ENCODE peak calls at places on chromosomes 7 and 10, in five cellular contexts. One of them, this sample, is unnamed.

GRCh38 chr7:24510781-24511180 is 62.5 kb upstream of the PALS2 start:
- DNase-seq in HepG2: no peak
- DNase-seq in A549: no peak
- DNase-seq in K562: no peak
- DNase-seq in GM12878: no peak
- DNase-seq in this sample: no peak

GRCh38 chr7:45923818-45924217 is 2.7 kb upstream of the IGFBP3 start:
- DNase-seq in HepG2: no peak
- DNase-seq in GM12878: no peak
- DNase-seq in K562: no peak
- DNase-seq in A549: no peak
- DNase-seq in this sample: no peak

GRCh38 chr7:151537818-151538561 is 18.3 kb upstream of the RHEB start:
- DNase-seq in A549: no peak
- DNase-seq in K562: no peak
- DNase-seq in HepG2: no peak
- DNase-seq in GM12878: no peak
- DNase-seq in this sample: no peak

GRCh38 chr10:73898730-73899400 is 12.1 kb upstream of the PLAU start:
- DNase-seq in A549: no peak
- DNase-seq in HepG2: no peak
- DNase-seq in GM12878: no peak
- DNase-seq in K562: no peak
- DNase-seq in this sample: no peak

GRCh38 chr7:29196191-29196590 is 1.6 kb downstream of the CHN2 start:
- DNase-seq in K562: no peak
- DNase-seq in GM12878: no peak
- DNase-seq in A549: no peak
- DNase-seq in HepG2: no peak
- DNase-seq in this sample: no peak

GRCh38 chr7:116809636-116810266 is 52.6 kb upstream of the CAPZA2 start:
- DNase-seq in HepG2: peak; percentile 92
- DNase-seq in K562: peak; percentile 41
- DNase-seq in GM12878: no peak
- DNase-seq in A549: no peak
- DNase-seq in this sample: peak; percentile 89

GRCh38 chr10:18861382-18861781 is 187.2 kb upstream of the MALRD1 start:
- DNase-seq in A549: no peak
- DNase-seq in HepG2: no peak
- DNase-seq in K562: no peak
- DNase-seq in GM12878: no peak
- DNase-seq in this sample: no peak

GRCh38 chr10:26839966-26840627 is 20.7 kb downstream of the ABI1 start:
- DNase-seq in K562: no peak
- DNase-seq in A549: no peak
- DNase-seq in GM12878: no peak
- DNase-seq in HepG2: no peak
- DNase-seq in this sample: peak; percentile 49

GRCh38 chr7:1569016-1569415 is 816 bp downstream of the PSMG3 start:
- DNase-seq in K562: peak; percentile 55
- DNase-seq in HepG2: no peak
- DNase-seq in A549: no peak
- DNase-seq in GM12878: no peak
- DNase-seq in this sample: no peak

GRCh38 chr10:45180507-45180906 is 134.9 kb downstream of the OR13A1 start:
- DNase-seq in HepG2: no peak
- DNase-seq in GM12878: no peak
- DNase-seq in A549: no peak
- DNase-seq in K562: no peak
- DNase-seq in this sample: no peak

GRCh38 chr10:77702166-77702565 is 64.6 kb upstream of the KCNMA1 start:
- DNase-seq in HepG2: no peak
- DNase-seq in GM12878: no peak
- DNase-seq in K562: no peak
- DNase-seq in A549: no peak
- DNase-seq in this sample: no peak

GRCh38 chr10:14084875-14085274 is 245.8 kb downstream of the FRMD4A start:
- DNase-seq in K562: no peak
- DNase-seq in A549: no peak
- DNase-seq in GM12878: no peak
- DNase-seq in HepG2: no peak
- DNase-seq in this sample: no peak

GRCh38 chr7:47887016-47887640 is 61.1 kb downstream of the PKD1L1 start:
- DNase-seq in A549: no peak
- DNase-seq in K562: no peak
- DNase-seq in GM12878: no peak
- DNase-seq in HepG2: no peak
- DNase-seq in this sample: no peak

GRCh38 chr7:107090452-107090851 is 45.9 kb downstream of the PRKAR2B start:
- DNase-seq in A549: no peak
- DNase-seq in K562: no peak
- DNase-seq in HepG2: no peak
- DNase-seq in GM12878: no peak
- DNase-seq in this sample: peak; percentile 64

GRCh38 chr7:46461334-46461777 is 540.3 kb upstream of the IGFBP3 start:
- DNase-seq in A549: no peak
- DNase-seq in GM12878: no peak
- DNase-seq in K562: no peak
- DNase-seq in HepG2: no peak
- DNase-seq in this sample: no peak

GRCh38 chr7:98278408-98278807 is 3.1 kb upstream of the BRI3 start:
- DNase-seq in K562: no peak
- DNase-seq in HepG2: peak; percentile 24
- DNase-seq in GM12878: no peak
- DNase-seq in A549: no peak
- DNase-seq in this sample: peak; percentile 28

GRCh38 chr10:6139470-6139869 is 50.6 kb downstream of the RBM17 start:
- DNase-seq in GM12878: no peak
- DNase-seq in A549: no peak
- DNase-seq in K562: no peak
- DNase-seq in HepG2: no peak
- DNase-seq in this sample: no peak

GRCh38 chr7:12788591-12788990 is 101.2 kb downstream of the ARL4A start:
- DNase-seq in GM12878: no peak
- DNase-seq in HepG2: no peak
- DNase-seq in A549: no peak
- DNase-seq in K562: no peak
- DNase-seq in this sample: no peak

GRCh38 chr10:119335671-119336353 is 128.4 kb downstream of the GRK5 start:
- DNase-seq in A549: no peak
- DNase-seq in GM12878: no peak
- DNase-seq in K562: no peak
- DNase-seq in HepG2: no peak
- DNase-seq in this sample: no peak

GRCh38 chr10:11232222-11232961 is 214.7 kb downstream of the CELF2 start:
- DNase-seq in A549: no peak
- DNase-seq in GM12878: no peak
- DNase-seq in HepG2: no peak
- DNase-seq in K562: no peak
- DNase-seq in this sample: no peak

GRCh38 chr7:139075031-139075652 is 34.4 kb downstream of the ZC3HAV1 start:
- DNase-seq in A549: peak; percentile 71
- DNase-seq in K562: peak; percentile 76
- DNase-seq in GM12878: peak; percentile 45
- DNase-seq in HepG2: peak; percentile 68
- DNase-seq in this sample: peak; percentile 93

GRCh38 chr10:17064435-17064834 is 65.2 kb downstream of the CUBN start:
- DNase-seq in K562: no peak
- DNase-seq in GM12878: no peak
- DNase-seq in A549: no peak
- DNase-seq in HepG2: no peak
- DNase-seq in this sample: peak; percentile 17

GRCh38 chr7:158372400-158373302 is 215.0 kb downstream of the PTPRN2 start:
- DNase-seq in HepG2: no peak
- DNase-seq in A549: no peak
- DNase-seq in GM12878: no peak
- DNase-seq in K562: no peak
- DNase-seq in this sample: no peak

GRCh38 chr7:137992738-137993394 is 9.0 kb downstream of the CREB3L2 start:
- DNase-seq in A549: no peak
- DNase-seq in GM12878: no peak
- DNase-seq in K562: peak; percentile 33
- DNase-seq in HepG2: peak; percentile 78
- DNase-seq in this sample: no peak

GRCh38 chr10:8499312-8499711 is 444.8 kb downstream of the GATA3 start:
- DNase-seq in K562: no peak
- DNase-seq in HepG2: no peak
- DNase-seq in A549: no peak
- DNase-seq in GM12878: no peak
- DNase-seq in this sample: no peak

GRCh38 chr7:99003419-99003818 is 125.1 kb downstream of the TRRAP start:
- DNase-seq in A549: no peak
- DNase-seq in K562: no peak
- DNase-seq in GM12878: no peak
- DNase-seq in HepG2: no peak
- DNase-seq in this sample: no peak

GRCh38 chr7:127154958-127155357 is 97.8 kb downstream of the GRM8 start:
- DNase-seq in GM12878: no peak
- DNase-seq in HepG2: no peak
- DNase-seq in K562: no peak
- DNase-seq in A549: no peak
- DNase-seq in this sample: no peak

GRCh38 chr7:127153315-127153714 is 99.4 kb downstream of the GRM8 start:
- DNase-seq in A549: no peak
- DNase-seq in HepG2: no peak
- DNase-seq in K562: no peak
- DNase-seq in GM12878: no peak
- DNase-seq in this sample: no peak

GRCh38 chr7:127154101-127154500 is 98.6 kb downstream of the GRM8 start:
- DNase-seq in GM12878: no peak
- DNase-seq in A549: no peak
- DNase-seq in K562: no peak
- DNase-seq in HepG2: no peak
- DNase-seq in this sample: peak; percentile 25

GRCh38 chr7:127158659-127159058 is 94.1 kb downstream of the GRM8 start:
- DNase-seq in HepG2: peak; percentile 1
- DNase-seq in GM12878: no peak
- DNase-seq in A549: no peak
- DNase-seq in K562: no peak
- DNase-seq in this sample: peak; percentile 67
- H3K4me2 ChIP-seq in HepG2: no peak overlapping the region
- H3K4me2 ChIP-seq in GM12878: no peak overlapping the region
- H3K4me2 ChIP-seq in A549: no peak overlapping the region
- H3K4me2 ChIP-seq in K562: no peak overlapping the region
- H3K4me2 ChIP-seq in this sample: no peak overlapping the region

GRCh38 chr7:94182721-94183120 is 178.6 kb upstream of the BET1 start:
- DNase-seq in A549: no peak
- DNase-seq in K562: no peak
- DNase-seq in HepG2: no peak
- DNase-seq in GM12878: no peak
- DNase-seq in this sample: no peak

GRCh38 chr7:94178247-94178646 is 174.1 kb upstream of the BET1 start:
- DNase-seq in HepG2: no peak
- DNase-seq in A549: no peak
- DNase-seq in K562: no peak
- DNase-seq in GM12878: peak; percentile 75
- DNase-seq in this sample: no peak

GRCh38 chr7:94183289-94183749 is 179.2 kb upstream of the BET1 start:
- DNase-seq in GM12878: no peak
- DNase-seq in K562: no peak
- DNase-seq in A549: peak; percentile 65
- DNase-seq in HepG2: peak; percentile 49
- DNase-seq in this sample: peak; percentile 20

GRCh38 chr7:94179466-94179865 is 175.3 kb upstream of the BET1 start:
- DNase-seq in A549: no peak
- DNase-seq in GM12878: no peak
- DNase-seq in HepG2: no peak
- DNase-seq in K562: no peak
- DNase-seq in this sample: no peak

DNA sequence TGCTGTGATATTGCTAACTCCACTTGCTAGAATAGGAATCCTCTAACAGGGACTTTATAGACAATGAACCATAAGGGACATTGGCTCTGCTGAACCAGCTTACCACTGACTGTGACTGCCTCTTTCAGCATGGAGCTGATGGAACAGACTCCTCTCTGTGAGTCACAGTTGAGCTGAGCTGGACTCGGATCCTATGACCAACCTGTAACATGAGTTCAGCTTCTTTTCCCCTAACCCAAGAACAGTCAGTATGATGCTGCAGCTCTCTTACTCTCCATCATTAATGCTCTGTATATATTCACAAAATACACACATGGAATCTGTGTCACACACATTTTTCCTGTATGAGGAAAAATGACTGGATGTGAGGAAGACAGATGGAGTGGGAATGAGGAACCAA is 177.9 kb upstream of the BET1 start:
- DNase-seq in GM12878: no peak
- DNase-seq in K562: no peak
- DNase-seq in A549: peak; percentile 2
- DNase-seq in HepG2: no peak
- DNase-seq in this sample: no peak
- TF ChIP-seq REST in GM12878: no peak
- TF ChIP-seq REST in K562: no peak
- TF ChIP-seq REST in A549: no peak
- TF ChIP-seq REST in HepG2: no peak
- TF ChIP-seq REST in this sample: no peak

GRCh38 chr10:110448682-110449418 is 48.9 kb upstream of the DUSP5 start:
- DNase-seq in GM12878: no peak
- DNase-seq in HepG2: no peak
- DNase-seq in A549: no peak
- DNase-seq in K562: no peak
- DNase-seq in this sample: no peak

GRCh38 chr10:110446954-110447608 is 50.6 kb upstream of the DUSP5 start:
- DNase-seq in A549: no peak
- DNase-seq in GM12878: no peak
- DNase-seq in HepG2: no peak
- DNase-seq in K562: no peak
- DNase-seq in this sample: no peak

GRCh38 chr10:110445871-110446270 is 51.8 kb upstream of the DUSP5 start:
- DNase-seq in HepG2: no peak
- DNase-seq in K562: no peak
- DNase-seq in GM12878: no peak
- DNase-seq in A549: no peak
- DNase-seq in this sample: no peak

GRCh38 chr10:110446277-110446676 is 51.4 kb upstream of the DUSP5 start:
- DNase-seq in K562: no peak
- DNase-seq in A549: no peak
- DNase-seq in HepG2: no peak
- DNase-seq in GM12878: no peak
- DNase-seq in this sample: no peak

GRCh38 chr10:110447886-110448285 is 49.8 kb upstream of the DUSP5 start:
- DNase-seq in GM12878: no peak
- DNase-seq in A549: no peak
- DNase-seq in HepG2: no peak
- DNase-seq in K562: no peak
- DNase-seq in this sample: no peak
- TF ChIP-seq JUNB in GM12878: no peak
- TF ChIP-seq JUNB in A549: no peak
- TF ChIP-seq JUNB in HepG2: no peak
- TF ChIP-seq JUNB in K562: no peak
- TF ChIP-seq JUNB in this sample: no peak

DNA sequence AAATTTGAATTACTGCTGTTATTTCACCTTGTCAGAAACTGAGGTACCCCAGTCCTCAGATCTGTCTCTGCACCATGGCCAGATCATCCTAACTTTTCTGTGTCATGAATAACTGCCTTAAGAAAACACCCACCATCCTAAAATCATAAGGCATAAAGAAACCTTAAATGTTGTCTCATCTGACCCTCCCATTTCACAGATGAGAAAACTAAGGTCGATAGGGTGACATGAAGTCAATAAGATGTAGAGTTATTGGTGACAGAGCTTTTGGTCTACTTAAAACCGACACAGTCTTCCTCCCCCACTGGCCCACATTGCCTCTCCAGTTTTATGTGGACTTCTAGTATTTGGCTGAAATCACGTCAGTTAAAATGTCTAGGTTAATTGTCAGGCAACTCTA is 101.5 kb upstream of the PDCD4 start:
- DNase-seq in K562: no peak
- DNase-seq in A549: no peak
- DNase-seq in HepG2: no peak
- DNase-seq in GM12878: no peak
- DNase-seq in this sample: no peak
- H3K4me2 ChIP-seq in K562: no peak overlapping the region
- H3K4me2 ChIP-seq in A549: no peak overlapping the region
- H3K4me2 ChIP-seq in HepG2: no peak overlapping the region
- H3K4me2 ChIP-seq in GM12878: no peak overlapping the region
- H3K4me2 ChIP-seq in this sample: no peak overlapping the region

This sample was measured in GM23338.